ENCODE peak calls at places on chromosomes 4 and X, in five cellular contexts. A is brain microvascular endothelial cell, O is RWPE1, M is glutamatergic neuron, V is Daoy. X is an unnamed sample.

GRCh38 chrX:130402211-130402684 is 461 bp downstream of the RBMX2 start:
- DNase-seq in A (no peak), O (no peak), M (no peak), V (no peak), X (no peak)

GRCh38 chr4:148375581-148375980 is 66.6 kb downstream of the NR3C2 start:
- DNase-seq in A (no peak), M (no peak), O (no peak), V (no peak), X (no peak)

GRCh38 chr4:22202351-22203343 is 254.1 kb upstream of the KCNIP4 start:
- DNase-seq in A (no peak), M (no peak), O (no peak), V (no peak), X (no peak)

GRCh38 chr4:182826391-182826790 is 90.8 kb downstream of the DCTD start:
- DNase-seq in O (no peak), V (no peak), A (no peak), M (no peak), X (no peak)

GRCh38 chrX:32483534-32484136 is 727.7 kb downstream of the DMD start:
- DNase-seq in V (no peak), O (peak), A (no peak), M (no peak), X (no peak)

GRCh38 chrX:20530319-20530979 is 263.7 kb upstream of the RPS6KA3 start:
- DNase-seq in A (peak), O (peak), M (peak), V (peak), X (peak)

GRCh38 chr4:40160258-40160657 is 36.6 kb upstream of the RHOH start:
- DNase-seq in O (no peak), M (no peak), A (no peak), V (no peak), X (no peak)

GRCh38 chr4:164446516-164446915 is 307.4 kb upstream of the SMIM31 start:
- DNase-seq in V (peak), A (peak), O (peak), M (no peak), X (peak)

GRCh38 chr4:186021461-186022167 is 47.3 kb upstream of the TLR3 start:
- DNase-seq in O (peak), M (peak), A (peak), V (peak), X (no peak)

GRCh38 chrX:42615161-42615563 is 162.8 kb downstream of the PPP1R2C start:
- DNase-seq in A (no peak), O (no peak), M (peak), V (no peak), X (no peak)

GRCh38 chrX:38803286-38803608 is 2.0 kb downstream of the MID1IP1 start:
- DNase-seq in V (no peak), A (no peak), O (no peak), M (no peak), X (no peak)

GRCh38 chr4:36024901-36025610 is 219.3 kb downstream of the ARAP2 start:
- DNase-seq in V (no peak), A (no peak), O (peak), M (no peak), X (no peak)

GRCh38 chr4:146638801-146639351 is at the start of gene POU4F2:
- DNase-seq in O (peak), V (peak), A (no peak), M (peak), X (no peak)

GRCh38 chrX:40189018-40189417 is 91.3 kb upstream of the BCOR start:
- DNase-seq in V (peak), O (no peak), A (no peak), M (no peak), X (no peak)

GRCh38 chr4:113979157-113979972 is at the start of gene ARSJ:
- DNase-seq in A (peak), O (peak), M (peak), V (peak), X (peak)

GRCh38 chrX:132491191-132491590 is 2.4 kb upstream of the MBNL3 start:
- DNase-seq in O (no peak), A (no peak), M (no peak), V (peak), X (no peak)

GRCh38 chr4:100591156-100591876 is 73.5 kb upstream of the EMCN start:
- DNase-seq in M (no peak), A (no peak), O (no peak), V (no peak), X (no peak)

GRCh38 chr4:124334119-124334518 is 378.4 kb downstream of the ANKRD50 start:
- DNase-seq in V (peak), M (no peak), O (peak), A (peak), X (peak)

GRCh38 chr4:35087216-35087615 is 1157.1 kb downstream of the ARAP2 start:
- DNase-seq in M (no peak), O (no peak), A (no peak), V (no peak), X (no peak)

GRCh38 chr4:67721770-67722597 is 21.0 kb upstream of the UBA6 start:
- DNase-seq in M (no peak), O (peak), V (peak), A (peak), X (peak)

GRCh38 chr4:99885063-99885664 is 9.1 kb downstream of the LAMTOR3 start:
- DNase-seq in A (peak), M (no peak), V (no peak), O (peak), X (peak)

GRCh38 chr4:8221476-8221875 is 22.4 kb downstream of the SH3TC1 start:
- DNase-seq in V (no peak), A (no peak), M (no peak), O (no peak), X (no peak)

GRCh38 chrX:118530537-118530936 is 34.9 kb downstream of the DOCK11 start:
- DNase-seq in O (no peak), M (no peak), A (no peak), V (peak), X (no peak)

GRCh38 chr4:8304827-8305695 is 35.5 kb downstream of the HTRA3 start:
- DNase-seq in O (no peak), A (no peak), V (no peak), M (peak), X (no peak)

GRCh38 chrX:7062276-7062675 is 85.2 kb upstream of the STS start:
- DNase-seq in M (no peak), A (peak), V (no peak), O (no peak), X (no peak)

GRCh38 chr4:8639777-8640720 is 47.5 kb downstream of the CPZ start:
- DNase-seq in M (no peak), O (no peak), V (no peak), A (no peak), X (no peak)

GRCh38 chrX:140433582-140433981 is 71.3 kb downstream of the SOX3 start:
- DNase-seq in O (no peak), M (no peak), V (no peak), A (no peak), X (no peak)

GRCh38 chr4:1728061-1728980 is 7.0 kb downstream of the TACC3 start:
- DNase-seq in V (no peak), O (no peak), M (no peak), A (no peak), X (no peak)

GRCh38 chr4:105050896-105051295 is 95.8 kb upstream of the TET2 start:
- DNase-seq in O (no peak), V (no peak), M (no peak), A (no peak), X (no peak)

GRCh38 chrX:11296051-11296450 is 2.8 kb downstream of the AMELX start:
- DNase-seq in V (no peak), A (no peak), O (no peak), M (no peak), X (no peak)

GRCh38 chr4:30821891-30822612 is 101.9 kb downstream of the PCDH7 start:
- DNase-seq in O (peak), A (peak), V (no peak), M (no peak), X (peak)

GRCh38 chrX:153738056-153738605 is 13.5 kb downstream of the ABCD1 start:
- DNase-seq in V (no peak), M (no peak), O (no peak), A (no peak), X (no peak)

GRCh38 chr4:21733894-21734630 is 214.5 kb downstream of the KCNIP4 start:
- DNase-seq in M (no peak), O (no peak), A (no peak), V (no peak), X (no peak)

GRCh38 chr4:78720994-78721677 is 55.0 kb upstream of the BMP2K start:
- DNase-seq in A (no peak), O (no peak), M (no peak), V (no peak), X (no peak)

GRCh38 chr4:62816566-62816965 is 1592.7 kb downstream of the TECRL start:
- DNase-seq in V (no peak), M (no peak), O (no peak), A (no peak), X (no peak)

GRCh38 chrX:154542723-154543424 is 3.8 kb downstream of the G6PD start:
- DNase-seq in O (no peak), V (no peak), A (no peak), M (no peak), X (peak)